ENCODE peak calls at places on chromosomes 11 and 22, in seven cellular contexts. One of them, this sample, is unnamed. For H3K9me3, the result is how much of the 10 kb centered on the place peaks cover.

GRCh38 chr22:20031732-20032406 is 11.0 kb downstream of the TANGO2 start:
- DNase-seq in H1: no peak
- DNase-seq in HepG2: no peak
- DNase-seq in GM12878: no peak
- DNase-seq in SK-N-SH: no peak
- DNase-seq in NT2/D1: no peak
- DNase-seq in K562: no peak
- DNase-seq in this sample: no peak

GRCh38 chr11:66106786-66107599 is 36.9 kb downstream of the PACS1 start:
- DNase-seq in H1: no peak
- DNase-seq in SK-N-SH: no peak
- DNase-seq in HepG2: peak
- DNase-seq in GM12878: no peak
- DNase-seq in K562: no peak
- DNase-seq in NT2/D1: no peak
- DNase-seq in this sample: no peak

GRCh38 chr11:20631525-20632168 is 32.2 kb downstream of the SLC6A5 start:
- DNase-seq in NT2/D1: no peak
- DNase-seq in GM12878: no peak
- DNase-seq in H1: no peak
- DNase-seq in K562: no peak
- DNase-seq in SK-N-SH: no peak
- DNase-seq in HepG2: no peak
- DNase-seq in this sample: no peak

GRCh38 chr22:42615092-42615859 is 593 bp upstream of the POLDIP3 start:
- DNase-seq in SK-N-SH: peak
- DNase-seq in K562: peak
- DNase-seq in H1: peak
- DNase-seq in NT2/D1: peak
- DNase-seq in HepG2: peak
- DNase-seq in GM12878: peak
- DNase-seq in this sample: peak

GRCh38 chr22:24230911-24231656 is 13.8 kb downstream of the GGT5 start:
- DNase-seq in GM12878: no peak
- DNase-seq in K562: peak
- DNase-seq in SK-N-SH: peak
- DNase-seq in HepG2: no peak
- DNase-seq in NT2/D1: peak
- DNase-seq in H1: peak
- DNase-seq in this sample: no peak

GRCh38 chr22:30866811-30867271 is 101.7 kb downstream of the MORC2 start:
- DNase-seq in NT2/D1: no peak
- DNase-seq in K562: peak
- DNase-seq in SK-N-SH: peak
- DNase-seq in GM12878: no peak
- DNase-seq in H1: no peak
- DNase-seq in HepG2: peak
- DNase-seq in this sample: no peak

GRCh38 chr22:23315341-23315917 is 135.1 kb downstream of the BCR start:
- DNase-seq in NT2/D1: peak
- DNase-seq in H1: peak
- DNase-seq in K562: peak
- DNase-seq in HepG2: peak
- DNase-seq in GM12878: no peak
- DNase-seq in SK-N-SH: peak
- DNase-seq in this sample: peak

GRCh38 chr11:23688835-23689234 is 808.0 kb upstream of the LUZP2 start:
- DNase-seq in NT2/D1: no peak
- DNase-seq in H1: no peak
- DNase-seq in K562: no peak
- DNase-seq in GM12878: no peak
- DNase-seq in SK-N-SH: no peak
- DNase-seq in HepG2: no peak
- DNase-seq in this sample: no peak

GRCh38 chr11:77422690-77423089 is 51.2 kb downstream of the PAK1 start:
- DNase-seq in K562: no peak
- DNase-seq in GM12878: no peak
- DNase-seq in SK-N-SH: no peak
- DNase-seq in H1: no peak
- DNase-seq in NT2/D1: no peak
- DNase-seq in HepG2: no peak
- DNase-seq in this sample: no peak

GRCh38 chr11:102911758-102912481 is 37.1 kb upstream of the MMP12 start:
- DNase-seq in H1: peak
- DNase-seq in GM12878: no peak
- DNase-seq in HepG2: no peak
- DNase-seq in SK-N-SH: no peak
- DNase-seq in NT2/D1: peak
- DNase-seq in K562: no peak
- DNase-seq in this sample: no peak

GRCh38 chr11:131904756-131905155 is 534.3 kb downstream of the NTM start:
- DNase-seq in H1: no peak
- DNase-seq in SK-N-SH: no peak
- DNase-seq in GM12878: no peak
- DNase-seq in HepG2: no peak
- DNase-seq in K562: no peak
- DNase-seq in NT2/D1: peak
- DNase-seq in this sample: no peak

GRCh38 chr22:47043835-47044721 is 281.6 kb downstream of the TBC1D22A start:
- DNase-seq in NT2/D1: no peak
- DNase-seq in K562: no peak
- DNase-seq in H1: no peak
- DNase-seq in GM12878: no peak
- DNase-seq in HepG2: no peak
- DNase-seq in SK-N-SH: no peak
- DNase-seq in this sample: no peak

GRCh38 chr11:4704790-4705334 is 278 bp downstream of the MMP26 start:
- DNase-seq in NT2/D1: no peak
- DNase-seq in SK-N-SH: no peak
- DNase-seq in HepG2: no peak
- DNase-seq in GM12878: no peak
- DNase-seq in K562: no peak
- DNase-seq in H1: no peak
- DNase-seq in this sample: no peak

GRCh38 chr11:9566561-9567063 is 6.9 kb upstream of the WEE1 start:
- DNase-seq in SK-N-SH: no peak
- DNase-seq in NT2/D1: no peak
- DNase-seq in K562: peak
- DNase-seq in HepG2: no peak
- DNase-seq in GM12878: no peak
- DNase-seq in H1: no peak
- DNase-seq in this sample: no peak

GRCh38 chr11:10730151-10730550 is 20.9 kb upstream of the CTR9 start:
- DNase-seq in K562: no peak
- DNase-seq in SK-N-SH: no peak
- DNase-seq in HepG2: no peak
- DNase-seq in GM12878: no peak
- DNase-seq in H1: no peak
- DNase-seq in NT2/D1: no peak
- DNase-seq in this sample: no peak

GRCh38 chr11:92383430-92383829 is 158.8 kb downstream of the FAT3 start:
- DNase-seq in HepG2: no peak
- DNase-seq in NT2/D1: no peak
- DNase-seq in H1: no peak
- DNase-seq in GM12878: no peak
- DNase-seq in SK-N-SH: no peak
- DNase-seq in K562: no peak
- DNase-seq in this sample: no peak

GRCh38 chr22:30822216-30823014 is 127.7 kb downstream of the OSBP2 start:
- DNase-seq in K562: no peak
- DNase-seq in NT2/D1: no peak
- DNase-seq in SK-N-SH: peak
- DNase-seq in HepG2: no peak
- DNase-seq in GM12878: no peak
- DNase-seq in H1: no peak
- DNase-seq in this sample: no peak

GRCh38 chr22:26975865-26976264 is 318.5 kb downstream of the MIAT start:
- DNase-seq in NT2/D1: no peak
- DNase-seq in SK-N-SH: no peak
- DNase-seq in H1: no peak
- DNase-seq in K562: no peak
- DNase-seq in HepG2: no peak
- DNase-seq in GM12878: no peak
- DNase-seq in this sample: no peak

GRCh38 chr11:127804775-127805446 is 782.4 kb downstream of the ETS1 start:
- DNase-seq in K562: no peak
- DNase-seq in SK-N-SH: no peak
- DNase-seq in NT2/D1: no peak
- DNase-seq in GM12878: no peak
- DNase-seq in H1: no peak
- DNase-seq in HepG2: no peak
- DNase-seq in this sample: no peak

GRCh38 chr11:17004486-17005148 is 9.6 kb downstream of the PLEKHA7 start:
- DNase-seq in NT2/D1: no peak
- DNase-seq in K562: no peak
- DNase-seq in SK-N-SH: no peak
- DNase-seq in GM12878: no peak
- DNase-seq in HepG2: no peak
- DNase-seq in H1: no peak
- DNase-seq in this sample: no peak

GRCh38 chr11:114076974-114077373 is 17.5 kb downstream of the ZBTB16 start:
- DNase-seq in HepG2: no peak
- DNase-seq in NT2/D1: no peak
- DNase-seq in SK-N-SH: peak
- DNase-seq in K562: no peak
- DNase-seq in H1: no peak
- DNase-seq in GM12878: no peak
- DNase-seq in this sample: no peak

GRCh38 chr11:62854825-62855570 is 15.6 kb upstream of the WDR74 start:
- DNase-seq in GM12878: no peak
- DNase-seq in SK-N-SH: no peak
- DNase-seq in HepG2: no peak
- DNase-seq in NT2/D1: no peak
- DNase-seq in K562: no peak
- DNase-seq in H1: no peak
- DNase-seq in this sample: no peak

GRCh38 chr11:36292311-36292722 is 3.1 kb upstream of the COMMD9 start:
- DNase-seq in NT2/D1: no peak
- DNase-seq in H1: no peak
- DNase-seq in SK-N-SH: peak
- DNase-seq in HepG2: no peak
- DNase-seq in K562: peak
- DNase-seq in GM12878: peak
- DNase-seq in this sample: peak

GRCh38 chr22:42336527-42337227 is 66.2 kb upstream of the TCF20 start:
- DNase-seq in H1: no peak
- DNase-seq in K562: no peak
- DNase-seq in NT2/D1: no peak
- DNase-seq in GM12878: no peak
- DNase-seq in HepG2: no peak
- DNase-seq in SK-N-SH: peak
- DNase-seq in this sample: no peak

GRCh38 chr22:27212617-27213177 is 555.3 kb downstream of the MIAT start:
- DNase-seq in GM12878: no peak
- DNase-seq in H1: no peak
- DNase-seq in SK-N-SH: no peak
- DNase-seq in K562: no peak
- DNase-seq in NT2/D1: no peak
- DNase-seq in HepG2: no peak
- DNase-seq in this sample: no peak

GRCh38 chr22:39312410-39312809 is 7.0 kb downstream of the RPL3 start:
- DNase-seq in SK-N-SH: no peak
- DNase-seq in NT2/D1: no peak
- DNase-seq in GM12878: no peak
- DNase-seq in HepG2: no peak
- DNase-seq in H1: no peak
- DNase-seq in K562: no peak
- DNase-seq in this sample: no peak

GRCh38 chr11:93160156-93160555 is 37.6 kb downstream of the SLC36A4 start:
- DNase-seq in H1: no peak
- DNase-seq in K562: no peak
- DNase-seq in NT2/D1: no peak
- DNase-seq in GM12878: no peak
- DNase-seq in HepG2: no peak
- DNase-seq in SK-N-SH: no peak
- DNase-seq in this sample: no peak

GRCh38 chr11:115916596-115916995 is 412.4 kb upstream of the CADM1 start:
- DNase-seq in HepG2: no peak
- DNase-seq in NT2/D1: no peak
- DNase-seq in H1: no peak
- DNase-seq in SK-N-SH: no peak
- DNase-seq in GM12878: no peak
- DNase-seq in K562: no peak
- DNase-seq in this sample: no peak

GRCh38 chr11:1772270-1773130 is 8.8 kb upstream of the CTSD start:
- DNase-seq in SK-N-SH: no peak
- DNase-seq in GM12878: no peak
- DNase-seq in H1: no peak
- DNase-seq in K562: peak
- DNase-seq in NT2/D1: peak
- DNase-seq in HepG2: no peak
- DNase-seq in this sample: peak

GRCh38 chr11:78290293-78291176 is 101.8 kb downstream of the USP35 start:
- DNase-seq in NT2/D1: no peak
- DNase-seq in HepG2: peak
- DNase-seq in H1: no peak
- DNase-seq in GM12878: no peak
- DNase-seq in K562: peak
- DNase-seq in SK-N-SH: no peak
- DNase-seq in this sample: no peak

GRCh38 chr22:48704335-48704734 is 1123.3 kb downstream of the BRD1 start:
- DNase-seq in H1: no peak
- DNase-seq in HepG2: no peak
- DNase-seq in SK-N-SH: no peak
- DNase-seq in K562: no peak
- DNase-seq in GM12878: no peak
- DNase-seq in NT2/D1: no peak
- DNase-seq in this sample: no peak
- H3K9me3 ChIP-seq in H1: under half
- H3K9me3 ChIP-seq in HepG2: under half
- H3K9me3 ChIP-seq in SK-N-SH: under half
- H3K9me3 ChIP-seq in K562: under half
- H3K9me3 ChIP-seq in GM12878: under half
- H3K9me3 ChIP-seq in NT2/D1: under half
- H3K9me3 ChIP-seq in this sample: under half

GRCh38 chr11:126115820-126116319 is 53.2 kb upstream of the CDON start:
- DNase-seq in H1: no peak
- DNase-seq in K562: peak
- DNase-seq in GM12878: no peak
- DNase-seq in SK-N-SH: peak
- DNase-seq in HepG2: peak
- DNase-seq in NT2/D1: no peak
- DNase-seq in this sample: peak
- TF ChIP-seq YY1 in H1: no peak
- TF ChIP-seq YY1 in K562: no peak
- TF ChIP-seq YY1 in GM12878: no peak
- TF ChIP-seq YY1 in SK-N-SH: no peak
- TF ChIP-seq YY1 in HepG2: no peak
- TF ChIP-seq YY1 in NT2/D1: no peak
- TF ChIP-seq YY1 in this sample: no peak

GRCh38 chr11:25691959-25692358 is 640.0 kb upstream of the ANO3 start:
- DNase-seq in GM12878: no peak
- DNase-seq in NT2/D1: no peak
- DNase-seq in SK-N-SH: no peak
- DNase-seq in HepG2: no peak
- DNase-seq in K562: no peak
- DNase-seq in H1: no peak
- DNase-seq in this sample: no peak
- H3K9me3 ChIP-seq in GM12878: under half
- H3K9me3 ChIP-seq in NT2/D1: under half
- H3K9me3 ChIP-seq in SK-N-SH: under half
- H3K9me3 ChIP-seq in HepG2: under half
- H3K9me3 ChIP-seq in K562: under half
- H3K9me3 ChIP-seq in H1: under half
- H3K9me3 ChIP-seq in this sample: under half

GRCh38 chr11:120486138-120486537 is 25.4 kb upstream of the GRIK4 start:
- DNase-seq in H1: no peak
- DNase-seq in HepG2: no peak
- DNase-seq in SK-N-SH: no peak
- DNase-seq in NT2/D1: no peak
- DNase-seq in K562: no peak
- DNase-seq in GM12878: no peak
- DNase-seq in this sample: no peak
- TF ChIP-seq YY1 in H1: no peak
- TF ChIP-seq YY1 in HepG2: no peak
- TF ChIP-seq YY1 in SK-N-SH: no peak
- TF ChIP-seq YY1 in NT2/D1: no peak
- TF ChIP-seq YY1 in K562: no peak
- TF ChIP-seq YY1 in GM12878: no peak
- TF ChIP-seq YY1 in this sample: no peak

This sample was measured in HCT116.